ENCODE peak calls at places on chromosomes 2 and 18, in six cellular contexts. B is fibroblast of lung; G is keratinocyte; T is H9; F is tibial nerve; X is CD4-positive, alpha-beta memory T cell. Y is an unnamed sample.

GRCh38 chr2:193112986-193113385 is 918.3 kb upstream of the TMEFF2 start:
- DNase-seq in B (no peak), G (no peak), T (no peak), F (no peak), X (no peak), Y (no peak)

GRCh38 chr2:107322406-107322805 is 436.4 kb upstream of the ST6GAL2 start:
- DNase-seq in B (no peak), G (no peak), T (no peak), F (no peak), X (no peak), Y (no peak)

GRCh38 chr2:102473020-102473419 is at the start of gene SLC9A4:
- DNase-seq in B (peak; percentile 54), G (peak; percentile 15), T (peak; percentile 49), F (peak; percentile 58), X (peak; percentile 19), Y (no peak)

GRCh38 chr2:44859337-44859736 is 82.2 kb upstream of the SIX3 start:
- DNase-seq in B (no peak), G (no peak), T (no peak), F (no peak), X (no peak), Y (no peak)

GRCh38 chr2:105597011-105597830 is 147.5 kb upstream of the NCK2 start:
- DNase-seq in B (no peak), G (no peak), T (no peak), F (no peak), X (no peak), Y (no peak)

GRCh38 chr18:48917579-48918101 is 33.1 kb downstream of the SMAD7 start:
- DNase-seq in B (no peak), G (no peak), T (peak; percentile 33), F (no peak), X (no peak), Y (no peak)

GRCh38 chr2:86769838-86770237 is 20.9 kb downstream of the CD8A start:
- DNase-seq in B (no peak), G (no peak), T (no peak), F (no peak), X (no peak), Y (no peak)

GRCh38 chr18:21996261-21996892 is 173.0 kb upstream of the GATA6 start:
- DNase-seq in B (peak; percentile 9), G (no peak), T (no peak), F (no peak), X (no peak), Y (peak; percentile 20)

GRCh38 chr2:64133828-64134227 is 10.4 kb downstream of the PELI1 start:
- DNase-seq in B (peak; percentile 26), G (no peak), T (no peak), F (no peak), X (no peak), Y (no peak)

DNA sequence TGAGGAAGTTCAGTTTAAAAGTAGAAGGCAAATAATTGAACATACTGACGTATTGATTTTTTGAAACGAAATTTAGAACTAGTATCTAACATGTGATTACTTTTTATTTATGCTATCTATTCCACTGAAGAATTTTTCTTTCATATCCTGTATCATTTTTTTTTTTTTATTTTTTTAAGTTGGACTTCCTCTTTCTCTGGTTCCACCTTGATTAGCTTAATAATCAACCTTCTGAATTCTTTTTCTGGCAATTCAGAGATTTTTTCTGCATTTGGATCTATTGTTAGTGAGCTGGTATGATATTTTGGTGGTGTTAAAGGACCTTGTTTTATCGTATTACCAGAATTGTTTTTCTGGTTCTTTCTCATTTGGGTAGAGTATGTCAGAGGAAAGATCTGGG is 411.2 kb downstream of the SOX11 start:
- DNase-seq in B (no peak), G (no peak), T (no peak), F (no peak), X (no peak), Y (no peak)
- H3K9me3 ChIP-seq in B (no peaks in the 10 kb centered on the region), G (peaks cover 9% of the 10 kb centered on the region), T (no peaks in the 10 kb centered on the region), F (no peaks in the 10 kb centered on the region), X (no peaks in the 10 kb centered on the region), Y (no peaks in the 10 kb centered on the region)

GRCh38 chr2:28263690-28264089 is 129.0 kb upstream of the FOSL2 start:
- DNase-seq in B (no peak), G (no peak), T (no peak), F (no peak), X (no peak), Y (no peak)
- H3K4me1 ChIP-seq in B (peaks cover 2% of the 10 kb centered on the region), G (peaks cover 9% of the 10 kb centered on the region), T (peaks cover 4% of the 10 kb centered on the region), F (peaks cover 13% of the 10 kb centered on the region), X (no peaks in the 10 kb centered on the region), Y (no peaks in the 10 kb centered on the region)

GRCh38 chr18:78638889-78639596 is 340.6 kb upstream of the SALL3 start:
- DNase-seq in B (no peak), G (no peak), T (no peak), F (no peak), X (no peak), Y (no peak)

GRCh38 chr18:78640596-78640995 is 339.0 kb upstream of the SALL3 start:
- DNase-seq in B (no peak), G (no peak), T (no peak), F (no peak), X (no peak), Y (no peak)

GRCh38 chr18:78637442-78638402 is 341.9 kb upstream of the SALL3 start:
- DNase-seq in B (no peak), G (no peak), T (no peak), F (no peak), X (no peak), Y (no peak)

GRCh38 chr18:78641689-78642231 is 337.9 kb upstream of the SALL3 start:
- DNase-seq in B (no peak), G (no peak), T (no peak), F (no peak), X (no peak), Y (no peak)

DNA sequence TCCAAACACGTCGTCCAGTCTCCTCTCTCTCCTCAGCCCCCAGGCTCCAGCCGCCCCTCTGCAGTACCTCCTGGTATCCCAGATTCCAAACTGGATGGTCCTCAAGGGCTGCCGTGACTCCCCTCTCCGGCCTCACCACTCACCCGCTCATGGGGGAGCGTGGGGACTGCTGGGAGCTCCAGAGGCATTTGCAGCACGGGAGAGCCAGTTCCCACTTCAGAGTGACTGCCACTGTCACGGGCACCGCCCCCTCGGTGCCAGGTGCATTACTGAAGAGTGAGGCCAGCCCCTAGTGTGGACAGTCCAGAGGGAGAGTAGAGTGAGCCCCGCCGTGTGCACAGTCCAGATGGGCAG is 340.0 kb upstream of the SALL3 start:
- DNase-seq in B (no peak), G (no peak), T (no peak), F (no peak), X (no peak), Y (no peak)
- H3K9me3 ChIP-seq in B (peaks cover 9% of the 10 kb centered on the region), G (peaks cover 18% of the 10 kb centered on the region), T (no peaks in the 10 kb centered on the region), F (no peaks in the 10 kb centered on the region), X (no peaks in the 10 kb centered on the region), Y (no peaks in the 10 kb centered on the region)

GRCh38 chr2:177243476-177243875 is 21.1 kb downstream of the NFE2L2 start:
- DNase-seq in B (no peak), G (no peak), T (no peak), F (no peak), X (no peak), Y (no peak)
- H3K4me1 ChIP-seq in B (peaks cover 39% of the 10 kb centered on the region), G (peaks cover 80% of the 10 kb centered on the region), T (peaks cover 12% of the 10 kb centered on the region), F (peaks cover 100% of the 10 kb centered on the region), X (peaks cover 88% of the 10 kb centered on the region), Y (peaks cover 100% of the 10 kb centered on the region)

GRCh38 chr2:161427413-161428239 is 11.5 kb downstream of the TBR1 start:
- DNase-seq in B (peak; percentile 20), G (no peak), T (peak; percentile 48), F (no peak), X (no peak), Y (no peak)

GRCh38 chr2:161426788-161427412 is 10.8 kb downstream of the TBR1 start:
- DNase-seq in B (peak; percentile 66), G (no peak), T (peak; percentile 41), F (no peak), X (no peak), Y (no peak)

GRCh38 chr2:161424992-161425391 is 8.9 kb downstream of the TBR1 start:
- DNase-seq in B (no peak), G (no peak), T (no peak), F (no peak), X (no peak), Y (no peak)

GRCh38 chr2:161426416-161426787 is 10.3 kb downstream of the TBR1 start:
- DNase-seq in B (no peak), G (no peak), T (no peak), F (no peak), X (no peak), Y (no peak)

GRCh38 chr2:161425966-161426365 is 9.9 kb downstream of the TBR1 start:
- DNase-seq in B (no peak), G (no peak), T (no peak), F (no peak), X (no peak), Y (no peak)
- H3K9me3 ChIP-seq in B (no peaks in the 10 kb centered on the region), G (no peaks in the 10 kb centered on the region), T (no peaks in the 10 kb centered on the region), F (no peaks in the 10 kb centered on the region), X (no peaks in the 10 kb centered on the region), Y (no peaks in the 10 kb centered on the region)

GRCh38 chr2:201127128-201127521 is 11.2 kb downstream of the CFLAR start:
- DNase-seq in B (no peak), G (no peak), T (no peak), F (no peak), X (no peak), Y (no peak)
- H3K4me1 ChIP-seq in B (peaks cover 30% of the 10 kb centered on the region), G (peaks cover 80% of the 10 kb centered on the region), T (peaks cover 10% of the 10 kb centered on the region), F (peaks cover 100% of the 10 kb centered on the region), X (peaks cover 99% of the 10 kb centered on the region), Y (peaks cover 100% of the 10 kb centered on the region)

GRCh38 chr2:558302-558642 is 118.9 kb downstream of the TMEM18 start:
- DNase-seq in B (no peak), G (no peak), T (no peak), F (no peak), X (no peak), Y (no peak)
- H3K9me3 ChIP-seq in B (no peaks in the 10 kb centered on the region), G (no peaks in the 10 kb centered on the region), T (no peaks in the 10 kb centered on the region), F (no peaks in the 10 kb centered on the region), X (no peaks in the 10 kb centered on the region), Y (no peaks in the 10 kb centered on the region)